ENCODE peak calls at places on chromosomes 6 and 20, in eight cellular contexts. One of them, this sample, is unnamed.
A peak's percentile ranks its signal among the peaks of the same experiment; 100 is the strongest.

GRCh38 chr6:129203190-129203900 is 320.4 kb downstream of the LAMA2 start:
- DNase-seq in CD8-positive, alpha-beta T cell: no peak
- DNase-seq in brain microvascular endothelial cell: no peak
- DNase-seq in cardiac muscle cell: no peak
- DNase-seq in neural progenitor cell: no peak
- DNase-seq in Peyer's patch: no peak
- DNase-seq in transverse colon: no peak
- DNase-seq in left ventricle myocardium inferior: no peak
- DNase-seq in this sample: no peak

GRCh38 chr6:11525468-11526155 is 11.9 kb upstream of the TMEM170B start:
- DNase-seq in CD8-positive, alpha-beta T cell: no peak
- DNase-seq in brain microvascular endothelial cell: no peak
- DNase-seq in cardiac muscle cell: no peak
- DNase-seq in neural progenitor cell: no peak
- DNase-seq in Peyer's patch: no peak
- DNase-seq in transverse colon: no peak
- DNase-seq in left ventricle myocardium inferior: no peak
- DNase-seq in this sample: peak; percentile 53

GRCh38 chr6:127458817-127459216 is 372 bp downstream of the KIAA0408 start:
- DNase-seq in CD8-positive, alpha-beta T cell: no peak
- DNase-seq in brain microvascular endothelial cell: peak; percentile 42
- DNase-seq in cardiac muscle cell: peak; percentile 10
- DNase-seq in neural progenitor cell: peak; percentile 2
- DNase-seq in Peyer's patch: no peak
- DNase-seq in transverse colon: no peak
- DNase-seq in left ventricle myocardium inferior: no peak
- DNase-seq in this sample: no peak

GRCh38 chr6:169881398-169881797 is 130.0 kb downstream of the ERMARD start:
- DNase-seq in CD8-positive, alpha-beta T cell: no peak
- DNase-seq in brain microvascular endothelial cell: no peak
- DNase-seq in cardiac muscle cell: no peak
- DNase-seq in neural progenitor cell: no peak
- DNase-seq in Peyer's patch: no peak
- DNase-seq in transverse colon: no peak
- DNase-seq in left ventricle myocardium inferior: no peak
- DNase-seq in this sample: no peak

GRCh38 chr6:19781269-19781668 is 55.9 kb upstream of the ID4 start:
- DNase-seq in CD8-positive, alpha-beta T cell: no peak
- DNase-seq in brain microvascular endothelial cell: no peak
- DNase-seq in cardiac muscle cell: no peak
- DNase-seq in neural progenitor cell: no peak
- DNase-seq in Peyer's patch: no peak
- DNase-seq in transverse colon: no peak
- DNase-seq in left ventricle myocardium inferior: no peak
- DNase-seq in this sample: no peak

GRCh38 chr6:94478178-94479140 is 1059.1 kb upstream of the EPHA7 start:
- DNase-seq in CD8-positive, alpha-beta T cell: no peak
- DNase-seq in brain microvascular endothelial cell: no peak
- DNase-seq in cardiac muscle cell: no peak
- DNase-seq in neural progenitor cell: peak; percentile 58
- DNase-seq in Peyer's patch: no peak
- DNase-seq in transverse colon: no peak
- DNase-seq in left ventricle myocardium inferior: no peak
- DNase-seq in this sample: no peak

GRCh38 chr6:148653138-148653776 is 93.6 kb upstream of the UST start:
- DNase-seq in CD8-positive, alpha-beta T cell: no peak
- DNase-seq in brain microvascular endothelial cell: no peak
- DNase-seq in cardiac muscle cell: peak; percentile 1
- DNase-seq in neural progenitor cell: peak; percentile 51
- DNase-seq in Peyer's patch: no peak
- DNase-seq in transverse colon: no peak
- DNase-seq in left ventricle myocardium inferior: no peak
- DNase-seq in this sample: no peak

GRCh38 chr6:17038316-17038715 is 63.5 kb upstream of the STMND1 start:
- DNase-seq in CD8-positive, alpha-beta T cell: no peak
- DNase-seq in brain microvascular endothelial cell: no peak
- DNase-seq in cardiac muscle cell: no peak
- DNase-seq in neural progenitor cell: no peak
- DNase-seq in Peyer's patch: no peak
- DNase-seq in transverse colon: no peak
- DNase-seq in left ventricle myocardium inferior: no peak
- DNase-seq in this sample: no peak

GRCh38 chr6:44076366-44077200 is 50.7 kb downstream of the MRPL14 start:
- DNase-seq in CD8-positive, alpha-beta T cell: no peak
- DNase-seq in brain microvascular endothelial cell: no peak
- DNase-seq in cardiac muscle cell: peak; percentile 82
- DNase-seq in neural progenitor cell: peak; percentile 73
- DNase-seq in Peyer's patch: peak; percentile 70
- DNase-seq in transverse colon: peak; percentile 56
- DNase-seq in left ventricle myocardium inferior: peak; percentile 79
- DNase-seq in this sample: no peak

GRCh38 chr20:1418335-1418734 is 25.5 kb upstream of the FKBP1A start:
- DNase-seq in CD8-positive, alpha-beta T cell: no peak
- DNase-seq in brain microvascular endothelial cell: no peak
- DNase-seq in cardiac muscle cell: no peak
- DNase-seq in neural progenitor cell: no peak
- DNase-seq in Peyer's patch: no peak
- DNase-seq in transverse colon: no peak
- DNase-seq in left ventricle myocardium inferior: no peak
- DNase-seq in this sample: no peak

GRCh38 chr20:32822189-32822588 is 2.4 kb downstream of the MAPRE1 start:
- DNase-seq in CD8-positive, alpha-beta T cell: no peak
- DNase-seq in brain microvascular endothelial cell: no peak
- DNase-seq in cardiac muscle cell: no peak
- DNase-seq in neural progenitor cell: no peak
- DNase-seq in Peyer's patch: no peak
- DNase-seq in transverse colon: no peak
- DNase-seq in left ventricle myocardium inferior: no peak
- DNase-seq in this sample: no peak

GRCh38 chr6:97630592-97630991 is 347.6 kb upstream of the MMS22L start:
- DNase-seq in CD8-positive, alpha-beta T cell: no peak
- DNase-seq in brain microvascular endothelial cell: peak; percentile 24
- DNase-seq in cardiac muscle cell: no peak
- DNase-seq in neural progenitor cell: no peak
- DNase-seq in Peyer's patch: no peak
- DNase-seq in transverse colon: no peak
- DNase-seq in left ventricle myocardium inferior: no peak
- DNase-seq in this sample: no peak

GRCh38 chr6:110561708-110562107 is 85.3 kb upstream of the SLC22A16 start:
- DNase-seq in CD8-positive, alpha-beta T cell: no peak
- DNase-seq in brain microvascular endothelial cell: no peak
- DNase-seq in cardiac muscle cell: no peak
- DNase-seq in neural progenitor cell: no peak
- DNase-seq in Peyer's patch: no peak
- DNase-seq in transverse colon: no peak
- DNase-seq in left ventricle myocardium inferior: no peak
- DNase-seq in this sample: no peak

GRCh38 chr6:43689421-43689820 is 1.8 kb upstream of the MRPS18A start:
- DNase-seq in CD8-positive, alpha-beta T cell: no peak
- DNase-seq in brain microvascular endothelial cell: no peak
- DNase-seq in cardiac muscle cell: no peak
- DNase-seq in neural progenitor cell: no peak
- DNase-seq in Peyer's patch: no peak
- DNase-seq in transverse colon: no peak
- DNase-seq in left ventricle myocardium inferior: no peak
- DNase-seq in this sample: no peak

GRCh38 chr20:62320581-62321354 is 18.0 kb downstream of the ADRM1 start:
- DNase-seq in CD8-positive, alpha-beta T cell: no peak
- DNase-seq in brain microvascular endothelial cell: no peak
- DNase-seq in cardiac muscle cell: no peak
- DNase-seq in neural progenitor cell: peak; percentile 33
- DNase-seq in Peyer's patch: no peak
- DNase-seq in transverse colon: peak; percentile 23
- DNase-seq in left ventricle myocardium inferior: no peak
- DNase-seq in this sample: no peak

GRCh38 chr6:148462203-148462602 is 119.6 kb downstream of the SASH1 start:
- DNase-seq in CD8-positive, alpha-beta T cell: no peak
- DNase-seq in brain microvascular endothelial cell: no peak
- DNase-seq in cardiac muscle cell: no peak
- DNase-seq in neural progenitor cell: no peak
- DNase-seq in Peyer's patch: no peak
- DNase-seq in transverse colon: no peak
- DNase-seq in left ventricle myocardium inferior: no peak
- DNase-seq in this sample: no peak

GRCh38 chr6:135321012-135321621 is 140.0 kb downstream of the MYB start:
- DNase-seq in CD8-positive, alpha-beta T cell: no peak
- DNase-seq in brain microvascular endothelial cell: no peak
- DNase-seq in cardiac muscle cell: no peak
- DNase-seq in neural progenitor cell: no peak
- DNase-seq in Peyer's patch: no peak
- DNase-seq in transverse colon: no peak
- DNase-seq in left ventricle myocardium inferior: no peak
- DNase-seq in this sample: no peak

GRCh38 chr6:43219814-43220213 is 9.5 kb downstream of the DNPH1 start:
- DNase-seq in CD8-positive, alpha-beta T cell: no peak
- DNase-seq in brain microvascular endothelial cell: no peak
- DNase-seq in cardiac muscle cell: no peak
- DNase-seq in neural progenitor cell: no peak
- DNase-seq in Peyer's patch: no peak
- DNase-seq in transverse colon: no peak
- DNase-seq in left ventricle myocardium inferior: no peak
- DNase-seq in this sample: no peak

GRCh38 chr6:26163733-26164505 is 76.7 kb downstream of the HFE start:
- DNase-seq in CD8-positive, alpha-beta T cell: no peak
- DNase-seq in brain microvascular endothelial cell: no peak
- DNase-seq in cardiac muscle cell: no peak
- DNase-seq in neural progenitor cell: no peak
- DNase-seq in Peyer's patch: no peak
- DNase-seq in transverse colon: no peak
- DNase-seq in left ventricle myocardium inferior: no peak
- DNase-seq in this sample: no peak

GRCh38 chr6:21804941-21805610 is 211.5 kb downstream of the SOX4 start:
- DNase-seq in CD8-positive, alpha-beta T cell: no peak
- DNase-seq in brain microvascular endothelial cell: peak; percentile 67
- DNase-seq in cardiac muscle cell: no peak
- DNase-seq in neural progenitor cell: no peak
- DNase-seq in Peyer's patch: no peak
- DNase-seq in transverse colon: no peak
- DNase-seq in left ventricle myocardium inferior: no peak
- DNase-seq in this sample: no peak

DNA sequence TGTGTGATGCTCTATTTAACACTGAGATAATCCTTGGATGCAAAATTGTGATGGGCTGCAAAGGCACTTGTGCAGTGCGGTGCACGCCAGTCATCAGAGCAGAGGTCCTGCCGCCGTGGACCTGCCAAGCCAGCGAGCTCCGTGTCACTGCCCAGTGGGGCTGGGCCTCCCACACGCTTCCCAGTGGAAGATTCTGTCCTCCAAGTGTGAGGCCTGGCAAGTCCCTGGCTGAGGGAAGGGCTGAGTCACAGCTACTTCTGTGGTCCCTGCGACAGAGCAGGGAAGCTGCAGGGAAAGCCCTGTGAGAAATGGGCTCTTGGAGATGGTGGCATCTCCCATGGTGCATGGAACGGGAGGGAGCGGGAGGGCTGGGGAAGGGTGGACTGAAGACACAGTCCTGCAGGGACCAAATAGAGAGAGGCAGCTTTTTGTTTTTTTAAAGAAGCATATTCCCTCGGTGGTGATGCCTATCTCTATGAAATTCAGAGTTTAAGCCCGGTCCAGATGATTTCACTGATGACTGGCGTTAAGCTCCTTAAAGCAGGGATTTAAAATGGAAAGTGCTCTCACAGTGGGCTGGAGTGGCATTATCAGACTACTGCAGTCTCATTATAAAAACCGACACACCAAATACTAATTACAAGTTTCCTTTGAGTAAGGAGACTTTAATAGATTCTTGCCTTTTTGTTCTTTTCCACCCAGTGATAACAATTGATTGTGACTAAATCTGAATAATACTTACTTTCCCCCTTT is 413.7 kb downstream of the QKI start:
- DNase-seq in CD8-positive, alpha-beta T cell: no peak
- DNase-seq in brain microvascular endothelial cell: no peak
- DNase-seq in cardiac muscle cell: no peak
- DNase-seq in neural progenitor cell: peak; percentile 31
- DNase-seq in Peyer's patch: no peak
- DNase-seq in transverse colon: no peak
- DNase-seq in left ventricle myocardium inferior: peak; percentile 31
- DNase-seq in this sample: no peak
- TF ChIP-seq CTCF in CD8-positive, alpha-beta T cell: no peak
- TF ChIP-seq CTCF in brain microvascular endothelial cell: no peak
- TF ChIP-seq CTCF in cardiac muscle cell: no peak
- TF ChIP-seq CTCF in neural progenitor cell: no peak
- TF ChIP-seq CTCF in Peyer's patch: no peak
- TF ChIP-seq CTCF in transverse colon: no peak
- TF ChIP-seq CTCF in left ventricle myocardium inferior: no peak
- TF ChIP-seq CTCF in this sample: no peak

GRCh38 chr6:89643411-89643810 is 4.9 kb upstream of the LYRM2 start:
- DNase-seq in CD8-positive, alpha-beta T cell: no peak
- DNase-seq in brain microvascular endothelial cell: no peak
- DNase-seq in cardiac muscle cell: no peak
- DNase-seq in neural progenitor cell: peak; percentile 70
- DNase-seq in Peyer's patch: no peak
- DNase-seq in transverse colon: no peak
- DNase-seq in left ventricle myocardium inferior: no peak
- DNase-seq in this sample: no peak
- H3K36me3 ChIP-seq in CD8-positive, alpha-beta T cell: peaks cover 11% of the 10 kb centered on the region
- H3K36me3 ChIP-seq in brain microvascular endothelial cell: peaks cover 34% of the 10 kb centered on the region
- H3K36me3 ChIP-seq in cardiac muscle cell: peaks cover 28% of the 10 kb centered on the region
- H3K36me3 ChIP-seq in neural progenitor cell: peaks cover 3% of the 10 kb centered on the region
- H3K36me3 ChIP-seq in Peyer's patch: no peaks in the 10 kb centered on the region
- H3K36me3 ChIP-seq in transverse colon: peaks cover 18% of the 10 kb centered on the region
- H3K36me3 ChIP-seq in left ventricle myocardium inferior: peaks cover 57% of the 10 kb centered on the region
- H3K36me3 ChIP-seq in this sample: peaks cover 23% of the 10 kb centered on the region

GRCh38 chr20:40606660-40607059 is 82.4 kb downstream of the MAFB start:
- DNase-seq in CD8-positive, alpha-beta T cell: no peak
- DNase-seq in brain microvascular endothelial cell: no peak
- DNase-seq in cardiac muscle cell: no peak
- DNase-seq in neural progenitor cell: peak; percentile 23
- DNase-seq in Peyer's patch: no peak
- DNase-seq in transverse colon: no peak
- DNase-seq in left ventricle myocardium inferior: no peak
- DNase-seq in this sample: no peak
- TF ChIP-seq CTCF in CD8-positive, alpha-beta T cell: no peak
- TF ChIP-seq CTCF in brain microvascular endothelial cell: no peak
- TF ChIP-seq CTCF in cardiac muscle cell: peak; percentile 18
- TF ChIP-seq CTCF in neural progenitor cell: peak; percentile 21
- TF ChIP-seq CTCF in Peyer's patch: no peak
- TF ChIP-seq CTCF in transverse colon: no peak
- TF ChIP-seq CTCF in left ventricle myocardium inferior: no peak
- TF ChIP-seq CTCF in this sample: no peak

DNA sequence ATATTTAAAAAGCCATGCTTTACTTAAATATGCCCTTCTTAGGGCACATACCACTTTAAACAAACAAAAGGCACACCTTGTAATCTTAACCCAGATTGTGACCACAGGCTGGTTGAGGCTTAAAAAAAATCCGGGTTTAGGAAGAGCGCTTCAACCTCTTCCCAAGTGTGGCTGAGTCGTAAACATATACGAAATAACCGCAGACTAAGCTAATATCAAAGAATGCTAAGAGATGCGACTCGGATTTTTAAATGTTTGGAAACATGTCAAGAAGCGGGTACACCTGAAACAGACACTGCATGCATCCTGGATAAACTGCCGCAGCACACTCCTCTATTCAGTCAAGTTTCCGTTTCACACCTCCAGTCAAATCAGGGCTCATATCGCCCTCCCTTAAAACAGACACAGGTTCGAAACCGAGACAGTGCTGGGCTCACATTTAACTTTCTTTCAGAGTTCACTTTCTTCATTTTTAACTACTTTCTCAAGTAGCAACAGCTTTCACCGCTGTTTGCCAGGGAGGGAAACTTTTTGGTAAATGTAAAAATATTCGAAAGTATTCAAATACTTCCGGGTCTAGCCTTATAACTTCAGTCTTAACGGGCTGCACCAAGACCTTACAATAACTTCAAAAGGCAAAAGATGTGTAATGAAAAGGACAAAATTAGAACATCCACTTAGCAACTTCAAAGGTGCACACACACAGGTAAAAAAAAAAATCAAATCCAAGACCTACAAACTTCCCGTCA is 1.3 kb downstream of the DEK start:
- DNase-seq in CD8-positive, alpha-beta T cell: no peak
- DNase-seq in brain microvascular endothelial cell: no peak
- DNase-seq in cardiac muscle cell: no peak
- DNase-seq in neural progenitor cell: peak; percentile 22
- DNase-seq in Peyer's patch: no peak
- DNase-seq in transverse colon: no peak
- DNase-seq in left ventricle myocardium inferior: no peak
- DNase-seq in this sample: no peak
- H3K36me3 ChIP-seq in CD8-positive, alpha-beta T cell: no peaks in the 10 kb centered on the region
- H3K36me3 ChIP-seq in brain microvascular endothelial cell: no peaks in the 10 kb centered on the region
- H3K36me3 ChIP-seq in cardiac muscle cell: no peaks in the 10 kb centered on the region
- H3K36me3 ChIP-seq in neural progenitor cell: peaks cover 14% of the 10 kb centered on the region
- H3K36me3 ChIP-seq in Peyer's patch: no peaks in the 10 kb centered on the region
- H3K36me3 ChIP-seq in transverse colon: no peaks in the 10 kb centered on the region
- H3K36me3 ChIP-seq in left ventricle myocardium inferior: no peaks in the 10 kb centered on the region
- H3K36me3 ChIP-seq in this sample: peaks cover 2% of the 10 kb centered on the region